ENCODE peak calls at places on chromosome 12, in five cellular contexts. I, L, Y, U and H are unnamed samples.

GRCh38 chr12:49198431-49199155 is 9.7 kb upstream of the TUBA1A start:
- DNase-seq in Y (no peak), U (no peak), L (no peak), I (no peak), H (no peak)

GRCh38 chr12:93896427-93896826 is 219.3 kb downstream of the CRADD start:
- DNase-seq in I (no peak), U (no peak), L (no peak), Y (no peak), H (no peak)

GRCh38 chr12:288687-289086 is 26.1 kb upstream of the SLC6A13 start:
- DNase-seq in U (no peak), Y (no peak), I (no peak), L (no peak), H (no peak)

GRCh38 chr12:124550123-124551089 is 17.0 kb downstream of the NCOR2 start:
- DNase-seq in I (no peak), U (no peak), Y (no peak), L (no peak), H (no peak)

GRCh38 chr12:121791671-121792496 is 1.6 kb downstream of the RHOF start:
- DNase-seq in I (no peak), U (peak), L (peak), Y (no peak), H (peak)

GRCh38 chr12:96063046-96063445 is 27.7 kb upstream of the LTA4H start:
- DNase-seq in I (no peak), U (no peak), L (no peak), Y (no peak), H (no peak)

GRCh38 chr12:105480162-105480561 is 149.7 kb downstream of the C12orf75 start:
- DNase-seq in L (no peak), I (no peak), U (no peak), Y (no peak), H (no peak)

GRCh38 chr12:94041833-94042232 is 106.5 kb upstream of the PLXNC1 start:
- DNase-seq in Y (no peak), I (no peak), U (no peak), L (no peak), H (no peak)

GRCh38 chr12:48191096-48191495 is 7.7 kb downstream of the CCDC184 start:
- DNase-seq in U (no peak), Y (no peak), L (no peak), I (no peak), H (no peak)

GRCh38 chr12:57243521-57244305 is 7.3 kb downstream of the STAC3 start:
- DNase-seq in Y (peak), I (no peak), U (peak), L (peak), H (peak)